ENCODE peak calls at places on chromosome 3, in four cellular contexts. One of them, this sample, is unnamed.

GRCh38 chr3:98596902-98597500 is 3.6 kb upstream of the CPOX start:
- DNase-seq in brain microvascular endothelial cell: peak; percentile 22
- DNase-seq in GM12865: peak; percentile 67
- DNase-seq in esophagus muscularis mucosa: no peak
- DNase-seq in this sample: no peak

GRCh38 chr3:195043612-195044144 is 227.3 kb downstream of the XXYLT1 start:
- DNase-seq in brain microvascular endothelial cell: no peak
- DNase-seq in esophagus muscularis mucosa: no peak
- DNase-seq in GM12865: no peak
- DNase-seq in this sample: no peak

GRCh38 chr3:58188173-58188564 is 22.6 kb downstream of the DNASE1L3 start:
- DNase-seq in esophagus muscularis mucosa: no peak
- DNase-seq in GM12865: no peak
- DNase-seq in brain microvascular endothelial cell: no peak
- DNase-seq in this sample: no peak

GRCh38 chr3:48997714-48998637 is 7.9 kb downstream of the P4HTM start:
- DNase-seq in GM12865: no peak
- DNase-seq in brain microvascular endothelial cell: no peak
- DNase-seq in esophagus muscularis mucosa: no peak
- DNase-seq in this sample: no peak

GRCh38 chr3:58150130-58150663 is 60.6 kb downstream of the DNASE1L3 start:
- DNase-seq in esophagus muscularis mucosa: no peak
- DNase-seq in brain microvascular endothelial cell: no peak
- DNase-seq in GM12865: no peak
- DNase-seq in this sample: peak; percentile 98

GRCh38 chr3:115512565-115513410 is 110.5 kb upstream of the GAP43 start:
- DNase-seq in esophagus muscularis mucosa: no peak
- DNase-seq in brain microvascular endothelial cell: peak; percentile 58
- DNase-seq in GM12865: peak; percentile 11
- DNase-seq in this sample: no peak

GRCh38 chr3:170277833-170278586 is 55.8 kb downstream of the PRKCI start:
- DNase-seq in brain microvascular endothelial cell: no peak
- DNase-seq in esophagus muscularis mucosa: no peak
- DNase-seq in GM12865: no peak
- DNase-seq in this sample: no peak

GRCh38 chr3:65048151-65048550 is 360.4 kb upstream of the ADAMTS9 start:
- DNase-seq in esophagus muscularis mucosa: no peak
- DNase-seq in GM12865: no peak
- DNase-seq in brain microvascular endothelial cell: no peak
- DNase-seq in this sample: no peak

GRCh38 chr3:2765002-2765579 is 345.1 kb downstream of the IL5RA start:
- DNase-seq in brain microvascular endothelial cell: no peak
- DNase-seq in esophagus muscularis mucosa: no peak
- DNase-seq in GM12865: peak; percentile 55
- DNase-seq in this sample: peak; percentile 46

GRCh38 chr3:72223628-72224027 is 438.7 kb upstream of the PROK2 start:
- DNase-seq in GM12865: no peak
- DNase-seq in brain microvascular endothelial cell: no peak
- DNase-seq in esophagus muscularis mucosa: no peak
- DNase-seq in this sample: no peak

GRCh38 chr3:535566-536416 is 339.2 kb downstream of the CHL1 start:
- DNase-seq in GM12865: no peak
- DNase-seq in esophagus muscularis mucosa: no peak
- DNase-seq in brain microvascular endothelial cell: peak; percentile 6
- DNase-seq in this sample: no peak

GRCh38 chr3:18743761-18744160 is 318.6 kb upstream of the SATB1 start:
- DNase-seq in brain microvascular endothelial cell: no peak
- DNase-seq in esophagus muscularis mucosa: no peak
- DNase-seq in GM12865: no peak
- DNase-seq in this sample: no peak

GRCh38 chr3:132964267-132964666 is 73.9 kb upstream of the TMEM108 start:
- DNase-seq in brain microvascular endothelial cell: no peak
- DNase-seq in esophagus muscularis mucosa: no peak
- DNase-seq in GM12865: no peak
- DNase-seq in this sample: no peak

GRCh38 chr3:194971009-194971408 is 285.3 kb downstream of the FAM43A start:
- DNase-seq in esophagus muscularis mucosa: peak; percentile 57
- DNase-seq in brain microvascular endothelial cell: no peak
- DNase-seq in GM12865: no peak
- DNase-seq in this sample: no peak

GRCh38 chr3:50971487-50971924 is 296.8 kb downstream of the DOCK3 start:
- DNase-seq in GM12865: peak; percentile 69
- DNase-seq in brain microvascular endothelial cell: peak; percentile 28
- DNase-seq in esophagus muscularis mucosa: no peak
- DNase-seq in this sample: peak; percentile 61

GRCh38 chr3:27279153-27279552 is 90.0 kb downstream of the NEK10 start:
- DNase-seq in brain microvascular endothelial cell: peak; percentile 5
- DNase-seq in GM12865: no peak
- DNase-seq in esophagus muscularis mucosa: no peak
- DNase-seq in this sample: no peak

GRCh38 chr3:173913397-173913796 is 515.9 kb downstream of the NLGN1 start:
- DNase-seq in esophagus muscularis mucosa: no peak
- DNase-seq in brain microvascular endothelial cell: peak; percentile 71
- DNase-seq in GM12865: no peak
- DNase-seq in this sample: no peak

GRCh38 chr3:102530443-102531195 is 95.8 kb downstream of the ZPLD1 start:
- DNase-seq in brain microvascular endothelial cell: peak; percentile 7
- DNase-seq in GM12865: no peak
- DNase-seq in esophagus muscularis mucosa: no peak
- DNase-seq in this sample: no peak

GRCh38 chr3:120498947-120499346 is 48.2 kb upstream of the FSTL1 start:
- DNase-seq in GM12865: no peak
- DNase-seq in esophagus muscularis mucosa: peak; percentile 87
- DNase-seq in brain microvascular endothelial cell: peak; percentile 96
- DNase-seq in this sample: no peak

GRCh38 chr3:157119369-157119951 is 40.5 kb downstream of the CCNL1 start:
- DNase-seq in GM12865: no peak
- DNase-seq in brain microvascular endothelial cell: no peak
- DNase-seq in esophagus muscularis mucosa: no peak
- DNase-seq in this sample: no peak

GRCh38 chr3:77726509-77726908 is 686.6 kb downstream of the ROBO2 start:
- DNase-seq in GM12865: no peak
- DNase-seq in brain microvascular endothelial cell: no peak
- DNase-seq in esophagus muscularis mucosa: no peak
- DNase-seq in this sample: no peak

GRCh38 chr3:2283818-2284217 is 185.2 kb downstream of the CNTN4 start:
- DNase-seq in esophagus muscularis mucosa: no peak
- DNase-seq in GM12865: no peak
- DNase-seq in brain microvascular endothelial cell: no peak
- DNase-seq in this sample: no peak

GRCh38 chr3:27644936-27645335 is 77.2 kb downstream of the EOMES start:
- DNase-seq in esophagus muscularis mucosa: no peak
- DNase-seq in brain microvascular endothelial cell: no peak
- DNase-seq in GM12865: no peak
- DNase-seq in this sample: no peak

GRCh38 chr3:51360806-51361205 is 24.3 kb upstream of the MANF start:
- DNase-seq in GM12865: no peak
- DNase-seq in esophagus muscularis mucosa: no peak
- DNase-seq in brain microvascular endothelial cell: no peak
- DNase-seq in this sample: no peak

GRCh38 chr3:138434276-138434874 is at the start of gene ESYT3:
- DNase-seq in brain microvascular endothelial cell: no peak
- DNase-seq in esophagus muscularis mucosa: no peak
- DNase-seq in GM12865: no peak
- DNase-seq in this sample: peak; percentile 65

GRCh38 chr3:159892171-159892791 is 96.4 kb upstream of the IL12A start:
- DNase-seq in esophagus muscularis mucosa: no peak
- DNase-seq in brain microvascular endothelial cell: no peak
- DNase-seq in GM12865: no peak
- DNase-seq in this sample: no peak

GRCh38 chr3:112129925-112130637 is 3.0 kb downstream of the GCSAM start:
- DNase-seq in brain microvascular endothelial cell: no peak
- DNase-seq in GM12865: peak; percentile 55
- DNase-seq in esophagus muscularis mucosa: no peak
- DNase-seq in this sample: no peak
- H3K4me3 ChIP-seq in brain microvascular endothelial cell: no peak overlapping the region
- H3K4me3 ChIP-seq in GM12865: peak overlapping the region; percentile 90
- H3K4me3 ChIP-seq in esophagus muscularis mucosa: no peak overlapping the region
- H3K4me3 ChIP-seq in this sample: no peak overlapping the region

GRCh38 chr3:124246949-124247348 is 255.0 kb upstream of the ROPN1 start:
- DNase-seq in GM12865: peak; percentile 57
- DNase-seq in brain microvascular endothelial cell: no peak
- DNase-seq in esophagus muscularis mucosa: no peak
- DNase-seq in this sample: no peak
- TF ChIP-seq CTCF in GM12865: peak; percentile 58
- TF ChIP-seq CTCF in brain microvascular endothelial cell: peak; percentile 66
- TF ChIP-seq CTCF in esophagus muscularis mucosa: peak; percentile 30
- TF ChIP-seq CTCF in this sample: peak; percentile 68

GRCh38 chr3:93981649-93982048 is 1.7 kb downstream of the ARL13B start:
- DNase-seq in GM12865: no peak
- DNase-seq in esophagus muscularis mucosa: no peak
- DNase-seq in brain microvascular endothelial cell: no peak
- DNase-seq in this sample: no peak
- H3K4me3 ChIP-seq in GM12865: no peak overlapping the region
- H3K4me3 ChIP-seq in esophagus muscularis mucosa: no peak overlapping the region
- H3K4me3 ChIP-seq in brain microvascular endothelial cell: no peak overlapping the region
- H3K4me3 ChIP-seq in this sample: no peak overlapping the region

DNA sequence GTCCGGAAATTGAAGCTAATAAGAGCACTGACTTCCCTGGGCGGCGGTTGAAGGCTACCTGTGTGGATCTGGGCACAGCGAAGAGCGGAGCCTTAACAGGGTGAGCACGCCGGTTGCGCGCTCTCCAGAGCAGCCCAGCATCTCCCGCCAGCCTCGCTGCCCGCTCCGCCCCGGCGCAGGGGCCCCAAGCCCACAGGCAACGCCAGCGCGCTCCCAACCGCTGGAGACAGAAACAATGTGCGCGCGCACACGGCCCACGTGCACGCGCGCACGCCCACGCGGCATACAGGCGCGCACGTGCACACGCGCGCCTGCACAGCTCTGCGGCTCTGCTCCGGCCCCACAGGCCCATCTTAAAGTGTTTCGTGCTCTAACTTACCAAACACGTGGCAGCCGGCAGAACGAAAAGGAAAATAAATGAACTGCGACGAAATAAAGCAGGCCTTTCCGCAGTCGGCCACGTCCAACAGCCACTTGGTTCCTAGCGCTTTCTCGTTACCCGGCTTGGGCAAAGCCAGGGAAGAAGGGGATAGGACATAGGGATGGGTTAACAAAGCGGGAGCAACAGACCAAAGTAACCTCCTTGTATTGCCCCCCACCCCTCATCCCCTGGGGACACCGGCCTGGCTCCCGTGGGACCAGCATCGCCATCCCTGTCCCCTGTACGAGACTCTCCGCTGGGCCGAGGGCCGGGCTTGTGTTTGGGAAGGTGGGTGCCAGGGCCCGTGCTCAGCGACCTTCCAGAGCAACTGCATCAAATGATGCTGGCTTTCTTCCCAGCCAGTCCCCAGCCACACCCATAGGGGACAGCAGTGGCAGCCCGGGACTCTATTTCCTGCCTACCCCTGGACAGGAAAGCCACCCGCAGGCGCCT is 203.7 kb downstream of the ABHD5 start:
- DNase-seq in brain microvascular endothelial cell: peak; percentile 41
- DNase-seq in GM12865: peak; percentile 70
- DNase-seq in esophagus muscularis mucosa: no peak
- DNase-seq in this sample: no peak
- TF ChIP-seq CTCF in brain microvascular endothelial cell: peak; percentile 28
- TF ChIP-seq CTCF in GM12865: no peak
- TF ChIP-seq CTCF in esophagus muscularis mucosa: no peak
- TF ChIP-seq CTCF in this sample: no peak

GRCh38 chr3:71061581-71061980 is 521.9 kb downstream of the FOXP1 start:
- DNase-seq in brain microvascular endothelial cell: no peak
- DNase-seq in esophagus muscularis mucosa: no peak
- DNase-seq in GM12865: no peak
- DNase-seq in this sample: no peak
- H3K4me3 ChIP-seq in brain microvascular endothelial cell: no peak overlapping the region
- H3K4me3 ChIP-seq in esophagus muscularis mucosa: peak overlapping the region; percentile 75
- H3K4me3 ChIP-seq in GM12865: no peak overlapping the region
- H3K4me3 ChIP-seq in this sample: no peak overlapping the region

GRCh38 chr3:30628188-30628930 is 22.0 kb downstream of the TGFBR2 start:
- DNase-seq in esophagus muscularis mucosa: no peak
- DNase-seq in brain microvascular endothelial cell: no peak
- DNase-seq in GM12865: no peak
- DNase-seq in this sample: no peak

GRCh38 chr3:30629736-30630135 is 23.3 kb downstream of the TGFBR2 start:
- DNase-seq in GM12865: no peak
- DNase-seq in brain microvascular endothelial cell: no peak
- DNase-seq in esophagus muscularis mucosa: no peak
- DNase-seq in this sample: no peak

GRCh38 chr3:30630238-30631030 is 24.0 kb downstream of the TGFBR2 start:
- DNase-seq in esophagus muscularis mucosa: no peak
- DNase-seq in brain microvascular endothelial cell: no peak
- DNase-seq in GM12865: no peak
- DNase-seq in this sample: no peak

GRCh38 chr3:30631237-30631961 is 25.0 kb downstream of the TGFBR2 start:
- DNase-seq in GM12865: no peak
- DNase-seq in brain microvascular endothelial cell: peak; percentile 40
- DNase-seq in esophagus muscularis mucosa: no peak
- DNase-seq in this sample: no peak

GRCh38 chr3:30628931-30629590 is 22.7 kb downstream of the TGFBR2 start:
- DNase-seq in brain microvascular endothelial cell: no peak
- DNase-seq in esophagus muscularis mucosa: no peak
- DNase-seq in GM12865: no peak
- DNase-seq in this sample: no peak
- TF ChIP-seq CTCF in brain microvascular endothelial cell: peak; percentile 48
- TF ChIP-seq CTCF in esophagus muscularis mucosa: peak; percentile 29
- TF ChIP-seq CTCF in GM12865: no peak
- TF ChIP-seq CTCF in this sample: no peak

GRCh38 chr3:114400369-114400768 is 106.5 kb downstream of the TIGIT start:
- DNase-seq in brain microvascular endothelial cell: no peak
- DNase-seq in esophagus muscularis mucosa: no peak
- DNase-seq in GM12865: no peak
- DNase-seq in this sample: no peak
- H3K4me3 ChIP-seq in brain microvascular endothelial cell: no peak overlapping the region
- H3K4me3 ChIP-seq in esophagus muscularis mucosa: no peak overlapping the region
- H3K4me3 ChIP-seq in GM12865: no peak overlapping the region
- H3K4me3 ChIP-seq in this sample: no peak overlapping the region

GRCh38 chr3:177777699-177778098 is 580.4 kb upstream of the TBL1XR1 start:
- DNase-seq in brain microvascular endothelial cell: peak; percentile 51
- DNase-seq in esophagus muscularis mucosa: no peak
- DNase-seq in GM12865: peak; percentile 76
- DNase-seq in this sample: no peak
- TF ChIP-seq CTCF in brain microvascular endothelial cell: peak; percentile 80
- TF ChIP-seq CTCF in esophagus muscularis mucosa: peak; percentile 49
- TF ChIP-seq CTCF in GM12865: peak; percentile 80
- TF ChIP-seq CTCF in this sample: peak; percentile 35

GRCh38 chr3:127953636-127954035 is 38.6 kb downstream of the KBTBD12 start:
- DNase-seq in brain microvascular endothelial cell: no peak
- DNase-seq in esophagus muscularis mucosa: no peak
- DNase-seq in GM12865: no peak
- DNase-seq in this sample: no peak

GRCh38 chr3:127951276-127951675 is 36.2 kb downstream of the KBTBD12 start:
- DNase-seq in GM12865: no peak
- DNase-seq in esophagus muscularis mucosa: no peak
- DNase-seq in brain microvascular endothelial cell: peak; percentile 32
- DNase-seq in this sample: no peak

GRCh38 chr3:127954642-127955041 is 39.6 kb downstream of the KBTBD12 start:
- DNase-seq in GM12865: no peak
- DNase-seq in brain microvascular endothelial cell: no peak
- DNase-seq in esophagus muscularis mucosa: no peak
- DNase-seq in this sample: no peak

GRCh38 chr3:127955680-127956079 is 40.6 kb downstream of the KBTBD12 start:
- DNase-seq in GM12865: no peak
- DNase-seq in esophagus muscularis mucosa: no peak
- DNase-seq in brain microvascular endothelial cell: no peak
- DNase-seq in this sample: no peak

GRCh38 chr3:127953092-127953491 is 38.1 kb downstream of the KBTBD12 start:
- DNase-seq in GM12865: no peak
- DNase-seq in esophagus muscularis mucosa: no peak
- DNase-seq in brain microvascular endothelial cell: no peak
- DNase-seq in this sample: no peak
- H3K4me3 ChIP-seq in GM12865: no peak overlapping the region
- H3K4me3 ChIP-seq in esophagus muscularis mucosa: no peak overlapping the region
- H3K4me3 ChIP-seq in brain microvascular endothelial cell: no peak overlapping the region
- H3K4me3 ChIP-seq in this sample: no peak overlapping the region

This sample was measured in LNCaP clone FGC.